ENCODE peak calls at places on chromosome 7, in nine cellular contexts. One of them, this sample, is unnamed.

GRCh38 chr7:73647725-73648592 is 19.7 kb upstream of the VPS37D start:
- DNase-seq in GM12865: no peak
- DNase-seq in glutamatergic neuron: peak; percentile 34
- DNase-seq in psoas muscle: peak; percentile 25
- DNase-seq in foreskin fibroblast: peak; percentile 9
- DNase-seq in RPMI7951: no peak
- DNase-seq in retinal pigment epithelial cell: no peak
- DNase-seq in activated CD4-positive, alpha-beta T cell treated with anti-CD3 and anti-CD28 coated beads for 48 hours: peak; percentile 41
- DNase-seq in EH: peak; percentile 7
- DNase-seq in this sample: peak; percentile 86

GRCh38 chr7:2211926-2212325 is 20.8 kb downstream of the MAD1L1 start:
- DNase-seq in foreskin fibroblast: no peak
- DNase-seq in GM12865: no peak
- DNase-seq in activated CD4-positive, alpha-beta T cell treated with anti-CD3 and anti-CD28 coated beads for 48 hours: no peak
- DNase-seq in retinal pigment epithelial cell: no peak
- DNase-seq in RPMI7951: no peak
- DNase-seq in psoas muscle: no peak
- DNase-seq in glutamatergic neuron: peak; percentile 12
- DNase-seq in EH: no peak
- DNase-seq in this sample: no peak

GRCh38 chr7:41183741-41184140 is 519.1 kb downstream of the INHBA start:
- DNase-seq in activated CD4-positive, alpha-beta T cell treated with anti-CD3 and anti-CD28 coated beads for 48 hours: no peak
- DNase-seq in RPMI7951: no peak
- DNase-seq in psoas muscle: no peak
- DNase-seq in retinal pigment epithelial cell: no peak
- DNase-seq in EH: no peak
- DNase-seq in foreskin fibroblast: no peak
- DNase-seq in GM12865: no peak
- DNase-seq in glutamatergic neuron: no peak
- DNase-seq in this sample: no peak

GRCh38 chr7:47546171-47546570 is 35.7 kb downstream of the TNS3 start:
- DNase-seq in retinal pigment epithelial cell: no peak
- DNase-seq in glutamatergic neuron: no peak
- DNase-seq in RPMI7951: no peak
- DNase-seq in GM12865: no peak
- DNase-seq in EH: no peak
- DNase-seq in psoas muscle: no peak
- DNase-seq in foreskin fibroblast: no peak
- DNase-seq in activated CD4-positive, alpha-beta T cell treated with anti-CD3 and anti-CD28 coated beads for 48 hours: no peak
- DNase-seq in this sample: no peak

GRCh38 chr7:106959753-106960152 is 84.8 kb upstream of the PRKAR2B start:
- DNase-seq in EH: no peak
- DNase-seq in psoas muscle: no peak
- DNase-seq in retinal pigment epithelial cell: no peak
- DNase-seq in RPMI7951: no peak
- DNase-seq in GM12865: peak; percentile 3
- DNase-seq in foreskin fibroblast: no peak
- DNase-seq in glutamatergic neuron: peak; percentile 31
- DNase-seq in activated CD4-positive, alpha-beta T cell treated with anti-CD3 and anti-CD28 coated beads for 48 hours: peak; percentile 31
- DNase-seq in this sample: peak; percentile 45

GRCh38 chr7:38463277-38464224 is 167.6 kb downstream of the AMPH start:
- DNase-seq in EH: peak; percentile 60
- DNase-seq in RPMI7951: peak; percentile 85
- DNase-seq in activated CD4-positive, alpha-beta T cell treated with anti-CD3 and anti-CD28 coated beads for 48 hours: peak; percentile 93
- DNase-seq in retinal pigment epithelial cell: no peak
- DNase-seq in foreskin fibroblast: no peak
- DNase-seq in GM12865: peak; percentile 92
- DNase-seq in psoas muscle: peak; percentile 63
- DNase-seq in glutamatergic neuron: no peak
- DNase-seq in this sample: no peak

GRCh38 chr7:12303507-12303906 is 92.4 kb downstream of the TMEM106B start:
- DNase-seq in psoas muscle: no peak
- DNase-seq in glutamatergic neuron: no peak
- DNase-seq in EH: no peak
- DNase-seq in retinal pigment epithelial cell: no peak
- DNase-seq in GM12865: no peak
- DNase-seq in activated CD4-positive, alpha-beta T cell treated with anti-CD3 and anti-CD28 coated beads for 48 hours: no peak
- DNase-seq in foreskin fibroblast: no peak
- DNase-seq in RPMI7951: no peak
- DNase-seq in this sample: no peak

GRCh38 chr7:121882731-121883130 is 9.8 kb downstream of the PTPRZ1 start:
- DNase-seq in EH: no peak
- DNase-seq in retinal pigment epithelial cell: no peak
- DNase-seq in psoas muscle: no peak
- DNase-seq in glutamatergic neuron: no peak
- DNase-seq in activated CD4-positive, alpha-beta T cell treated with anti-CD3 and anti-CD28 coated beads for 48 hours: no peak
- DNase-seq in RPMI7951: no peak
- DNase-seq in GM12865: no peak
- DNase-seq in foreskin fibroblast: no peak
- DNase-seq in this sample: no peak

GRCh38 chr7:155007947-155008346 is 5.0 kb upstream of the PAXIP1 start:
- DNase-seq in GM12865: peak; percentile 32
- DNase-seq in EH: peak; percentile 26
- DNase-seq in retinal pigment epithelial cell: no peak
- DNase-seq in activated CD4-positive, alpha-beta T cell treated with anti-CD3 and anti-CD28 coated beads for 48 hours: peak; percentile 37
- DNase-seq in psoas muscle: no peak
- DNase-seq in glutamatergic neuron: peak; percentile 48
- DNase-seq in RPMI7951: peak; percentile 47
- DNase-seq in foreskin fibroblast: no peak
- DNase-seq in this sample: peak; percentile 39

GRCh38 chr7:149605696-149606095 is 108.1 kb upstream of the ZNF746 start:
- DNase-seq in psoas muscle: no peak
- DNase-seq in retinal pigment epithelial cell: no peak
- DNase-seq in GM12865: no peak
- DNase-seq in activated CD4-positive, alpha-beta T cell treated with anti-CD3 and anti-CD28 coated beads for 48 hours: no peak
- DNase-seq in glutamatergic neuron: no peak
- DNase-seq in EH: no peak
- DNase-seq in RPMI7951: no peak
- DNase-seq in foreskin fibroblast: no peak
- DNase-seq in this sample: no peak